ENCODE peak calls at places on chromosomes 12 and 14, in eight cellular contexts. One of them, this sample, is unnamed.
A peak's percentile ranks its signal among the peaks of the same experiment; 100 is the strongest.

GRCh38 chr14:32200368-32201195 is 1.3 kb upstream of the RNU6-7 start:
- DNase-seq in A549: no peak
- DNase-seq in tibial nerve: no peak
- DNase-seq in stomach: no peak
- DNase-seq in HepG2: no peak
- DNase-seq in GM12878: no peak
- DNase-seq in suprapubic skin: no peak
- DNase-seq in transverse colon: no peak
- DNase-seq in this sample: no peak

GRCh38 chr14:101002738-101003137 is 99.2 kb upstream of the RTL1 start:
- DNase-seq in A549: no peak
- DNase-seq in tibial nerve: no peak
- DNase-seq in stomach: no peak
- DNase-seq in HepG2: no peak
- DNase-seq in GM12878: no peak
- DNase-seq in suprapubic skin: no peak
- DNase-seq in transverse colon: no peak
- DNase-seq in this sample: no peak

GRCh38 chr14:51859136-51859535 is 1.3 kb upstream of the GNG2 start:
- DNase-seq in A549: no peak
- DNase-seq in tibial nerve: no peak
- DNase-seq in stomach: no peak
- DNase-seq in HepG2: no peak
- DNase-seq in GM12878: no peak
- DNase-seq in suprapubic skin: no peak
- DNase-seq in transverse colon: no peak
- DNase-seq in this sample: no peak

GRCh38 chr14:22918519-22918808 is 485 bp downstream of the RBM23 start:
- DNase-seq in A549: no peak
- DNase-seq in tibial nerve: no peak
- DNase-seq in stomach: no peak
- DNase-seq in HepG2: no peak
- DNase-seq in GM12878: peak; percentile 17
- DNase-seq in suprapubic skin: peak; percentile 70
- DNase-seq in transverse colon: no peak
- DNase-seq in this sample: no peak

GRCh38 chr12:72365151-72365550 is 93.0 kb downstream of the TRHDE start:
- DNase-seq in A549: no peak
- DNase-seq in tibial nerve: no peak
- DNase-seq in stomach: no peak
- DNase-seq in HepG2: no peak
- DNase-seq in GM12878: no peak
- DNase-seq in suprapubic skin: no peak
- DNase-seq in transverse colon: no peak
- DNase-seq in this sample: no peak

GRCh38 chr12:104177336-104177662 is 38.3 kb upstream of the TXNRD1 start:
- DNase-seq in A549: no peak
- DNase-seq in tibial nerve: no peak
- DNase-seq in stomach: no peak
- DNase-seq in HepG2: no peak
- DNase-seq in GM12878: no peak
- DNase-seq in suprapubic skin: no peak
- DNase-seq in transverse colon: no peak
- DNase-seq in this sample: no peak

GRCh38 chr14:64645220-64645891 is 58.9 kb upstream of the PLEKHG3 start:
- DNase-seq in A549: peak; percentile 94
- DNase-seq in tibial nerve: no peak
- DNase-seq in stomach: no peak
- DNase-seq in HepG2: peak; percentile 24
- DNase-seq in GM12878: no peak
- DNase-seq in suprapubic skin: no peak
- DNase-seq in transverse colon: no peak
- DNase-seq in this sample: peak; percentile 30

GRCh38 chr14:101982621-101983020 is 18.2 kb downstream of the DYNC1H1 start:
- DNase-seq in A549: no peak
- DNase-seq in tibial nerve: no peak
- DNase-seq in stomach: no peak
- DNase-seq in HepG2: no peak
- DNase-seq in GM12878: no peak
- DNase-seq in suprapubic skin: no peak
- DNase-seq in transverse colon: no peak
- DNase-seq in this sample: no peak

GRCh38 chr12:95959107-95959506 is 16.0 kb downstream of the AMDHD1 start:
- DNase-seq in A549: peak; percentile 66
- DNase-seq in tibial nerve: no peak
- DNase-seq in stomach: no peak
- DNase-seq in HepG2: peak; percentile 59
- DNase-seq in GM12878: no peak
- DNase-seq in suprapubic skin: no peak
- DNase-seq in transverse colon: no peak
- DNase-seq in this sample: no peak

GRCh38 chr14:89013698-89014569 is 189.5 kb downstream of the TTC8 start:
- DNase-seq in A549: no peak
- DNase-seq in tibial nerve: no peak
- DNase-seq in stomach: no peak
- DNase-seq in HepG2: no peak
- DNase-seq in GM12878: no peak
- DNase-seq in suprapubic skin: no peak
- DNase-seq in transverse colon: no peak
- DNase-seq in this sample: no peak

GRCh38 chr14:68981539-68981976 is 2.5 kb upstream of the ACTN1 start:
- DNase-seq in A549: no peak
- DNase-seq in tibial nerve: no peak
- DNase-seq in stomach: no peak
- DNase-seq in HepG2: no peak
- DNase-seq in GM12878: no peak
- DNase-seq in suprapubic skin: no peak
- DNase-seq in transverse colon: no peak
- DNase-seq in this sample: no peak

GRCh38 chr12:23204933-23205778 is 580.2 kb downstream of the ETNK1 start:
- DNase-seq in A549: peak; percentile 57
- DNase-seq in tibial nerve: no peak
- DNase-seq in stomach: no peak
- DNase-seq in HepG2: peak; percentile 54
- DNase-seq in GM12878: peak; percentile 27
- DNase-seq in suprapubic skin: no peak
- DNase-seq in transverse colon: no peak
- DNase-seq in this sample: no peak

GRCh38 chr12:49883065-49883464 is 20.6 kb downstream of the FAIM2 start:
- DNase-seq in A549: no peak
- DNase-seq in tibial nerve: no peak
- DNase-seq in stomach: no peak
- DNase-seq in HepG2: no peak
- DNase-seq in GM12878: no peak
- DNase-seq in suprapubic skin: no peak
- DNase-seq in transverse colon: no peak
- DNase-seq in this sample: peak; percentile 3

GRCh38 chr12:47819902-47820630 is at the start of gene HDAC7:
- DNase-seq in A549: peak; percentile 86
- DNase-seq in tibial nerve: peak; percentile 77
- DNase-seq in stomach: peak; percentile 84
- DNase-seq in HepG2: peak; percentile 62
- DNase-seq in GM12878: no peak
- DNase-seq in suprapubic skin: peak; percentile 93
- DNase-seq in transverse colon: peak; percentile 85
- DNase-seq in this sample: peak; percentile 92

GRCh38 chr12:116015525-116015924 is 262.0 kb downstream of the MED13L start:
- DNase-seq in A549: peak; percentile 52
- DNase-seq in tibial nerve: no peak
- DNase-seq in stomach: no peak
- DNase-seq in HepG2: peak; percentile 21
- DNase-seq in GM12878: no peak
- DNase-seq in suprapubic skin: no peak
- DNase-seq in transverse colon: no peak
- DNase-seq in this sample: no peak

GRCh38 chr12:39348523-39348922 is 94.4 kb downstream of the KIF21A start:
- DNase-seq in A549: no peak
- DNase-seq in tibial nerve: no peak
- DNase-seq in stomach: no peak
- DNase-seq in HepG2: no peak
- DNase-seq in GM12878: no peak
- DNase-seq in suprapubic skin: no peak
- DNase-seq in transverse colon: no peak
- DNase-seq in this sample: no peak

GRCh38 chr12:12630850-12631249 is 19.2 kb downstream of the CREBL2 start:
- DNase-seq in A549: no peak
- DNase-seq in tibial nerve: no peak
- DNase-seq in stomach: no peak
- DNase-seq in HepG2: no peak
- DNase-seq in GM12878: no peak
- DNase-seq in suprapubic skin: no peak
- DNase-seq in transverse colon: no peak
- DNase-seq in this sample: no peak

GRCh38 chr12:12624479-12625120 is 12.9 kb downstream of the CREBL2 start:
- DNase-seq in A549: no peak
- DNase-seq in tibial nerve: no peak
- DNase-seq in stomach: no peak
- DNase-seq in HepG2: peak; percentile 63
- DNase-seq in GM12878: no peak
- DNase-seq in suprapubic skin: no peak
- DNase-seq in transverse colon: no peak
- DNase-seq in this sample: no peak

GRCh38 chr12:12627308-12627827 is 15.7 kb downstream of the CREBL2 start:
- DNase-seq in A549: no peak
- DNase-seq in tibial nerve: no peak
- DNase-seq in stomach: no peak
- DNase-seq in HepG2: no peak
- DNase-seq in GM12878: no peak
- DNase-seq in suprapubic skin: no peak
- DNase-seq in transverse colon: no peak
- DNase-seq in this sample: no peak

GRCh38 chr12:12626471-12626870 is 14.8 kb downstream of the CREBL2 start:
- DNase-seq in A549: no peak
- DNase-seq in tibial nerve: no peak
- DNase-seq in stomach: no peak
- DNase-seq in HepG2: no peak
- DNase-seq in GM12878: no peak
- DNase-seq in suprapubic skin: no peak
- DNase-seq in transverse colon: no peak
- DNase-seq in this sample: no peak

DNA sequence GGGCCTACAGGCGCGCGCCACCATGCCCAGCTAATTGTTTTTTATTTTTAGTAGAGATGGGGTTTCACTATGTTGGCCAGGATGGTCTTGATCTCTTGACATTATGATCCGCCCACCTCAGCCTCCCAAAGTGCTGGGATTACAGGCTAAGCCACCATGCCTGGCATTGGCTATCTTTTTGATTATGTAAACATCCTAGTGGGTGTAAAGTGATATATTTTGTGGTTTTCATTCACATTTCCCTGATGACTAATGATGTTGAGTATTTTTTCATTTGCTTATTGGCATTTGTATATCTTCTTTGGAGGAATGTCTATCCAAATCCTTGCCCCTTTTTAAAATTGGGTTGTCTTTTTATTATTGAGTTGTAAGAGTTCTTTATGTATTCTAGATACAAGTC is 16.3 kb downstream of the CREBL2 start:
- DNase-seq in A549: no peak
- DNase-seq in tibial nerve: no peak
- DNase-seq in stomach: no peak
- DNase-seq in HepG2: no peak
- DNase-seq in GM12878: no peak
- DNase-seq in suprapubic skin: no peak
- DNase-seq in transverse colon: no peak
- DNase-seq in this sample: no peak
- TF ChIP-seq EP300 in A549: no peak
- TF ChIP-seq EP300 in tibial nerve: no peak
- TF ChIP-seq EP300 in stomach: no peak
- TF ChIP-seq EP300 in HepG2: no peak
- TF ChIP-seq EP300 in GM12878: no peak
- TF ChIP-seq EP300 in suprapubic skin: no peak
- TF ChIP-seq EP300 in transverse colon: no peak
- TF ChIP-seq EP300 in this sample: no peak

DNA sequence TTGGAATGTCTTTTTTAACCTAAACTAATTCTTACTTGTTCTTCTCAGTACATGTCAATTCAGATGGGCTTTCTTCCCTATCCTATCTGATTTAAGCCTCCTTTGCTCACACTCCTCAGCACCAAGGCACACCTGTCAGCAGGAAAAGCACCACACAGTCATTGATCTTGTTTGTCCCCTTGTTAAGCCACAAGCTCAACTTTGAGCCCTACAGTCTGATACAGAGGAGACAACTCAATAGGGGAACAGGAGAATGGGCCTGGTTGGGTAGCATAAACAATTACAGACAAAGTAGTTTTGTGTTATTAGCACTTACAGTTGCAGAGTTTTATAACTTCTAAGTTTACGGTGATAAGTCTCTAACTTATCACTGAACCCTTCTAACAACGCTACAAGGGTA is 29.5 kb upstream of the SYCP3 start:
- DNase-seq in A549: no peak
- DNase-seq in tibial nerve: no peak
- DNase-seq in stomach: no peak
- DNase-seq in HepG2: peak; percentile 45
- DNase-seq in GM12878: no peak
- DNase-seq in suprapubic skin: no peak
- DNase-seq in transverse colon: no peak
- DNase-seq in this sample: no peak
- TF ChIP-seq POLR2A in A549: no peak
- TF ChIP-seq POLR2A in tibial nerve: no peak
- TF ChIP-seq POLR2A in stomach: no peak
- TF ChIP-seq POLR2A in HepG2: no peak
- TF ChIP-seq POLR2A in GM12878: no peak
- TF ChIP-seq POLR2A in suprapubic skin: no peak
- TF ChIP-seq POLR2A in transverse colon: no peak
- TF ChIP-seq POLR2A in this sample: no peak

GRCh38 chr12:9133243-9133938 is 17.7 kb upstream of the A2M start:
- DNase-seq in A549: no peak
- DNase-seq in tibial nerve: no peak
- DNase-seq in stomach: no peak
- DNase-seq in HepG2: no peak
- DNase-seq in GM12878: no peak
- DNase-seq in suprapubic skin: no peak
- DNase-seq in transverse colon: no peak
- DNase-seq in this sample: no peak
- H3K4me1 ChIP-seq in A549: no peaks in the 10 kb centered on the region
- H3K4me1 ChIP-seq in tibial nerve: no peaks in the 10 kb centered on the region
- H3K4me1 ChIP-seq in stomach: no peaks in the 10 kb centered on the region
- H3K4me1 ChIP-seq in HepG2: peaks cover 84% of the 10 kb centered on the region
- H3K4me1 ChIP-seq in GM12878: no peaks in the 10 kb centered on the region
- H3K4me1 ChIP-seq in suprapubic skin: no peaks in the 10 kb centered on the region
- H3K4me1 ChIP-seq in transverse colon: no peaks in the 10 kb centered on the region
- H3K4me1 ChIP-seq in this sample: no peaks in the 10 kb centered on the region

GRCh38 chr12:100489326-100489725 is 15.7 kb downstream of the NR1H4 start:
- DNase-seq in A549: no peak
- DNase-seq in tibial nerve: no peak
- DNase-seq in stomach: no peak
- DNase-seq in HepG2: no peak
- DNase-seq in GM12878: no peak
- DNase-seq in suprapubic skin: no peak
- DNase-seq in transverse colon: no peak
- DNase-seq in this sample: no peak

GRCh38 chr12:100484891-100485511 is 11.3 kb downstream of the NR1H4 start:
- DNase-seq in A549: no peak
- DNase-seq in tibial nerve: no peak
- DNase-seq in stomach: no peak
- DNase-seq in HepG2: no peak
- DNase-seq in GM12878: no peak
- DNase-seq in suprapubic skin: no peak
- DNase-seq in transverse colon: no peak
- DNase-seq in this sample: no peak

GRCh38 chr12:100481021-100481420 is 7.4 kb downstream of the NR1H4 start:
- DNase-seq in A549: no peak
- DNase-seq in tibial nerve: no peak
- DNase-seq in stomach: no peak
- DNase-seq in HepG2: no peak
- DNase-seq in GM12878: no peak
- DNase-seq in suprapubic skin: no peak
- DNase-seq in transverse colon: no peak
- DNase-seq in this sample: no peak

GRCh38 chr12:100484178-100484886 is 10.7 kb downstream of the NR1H4 start:
- DNase-seq in A549: no peak
- DNase-seq in tibial nerve: no peak
- DNase-seq in stomach: no peak
- DNase-seq in HepG2: peak; percentile 47
- DNase-seq in GM12878: no peak
- DNase-seq in suprapubic skin: no peak
- DNase-seq in transverse colon: no peak
- DNase-seq in this sample: no peak
- TF ChIP-seq EP300 in A549: no peak
- TF ChIP-seq EP300 in tibial nerve: no peak
- TF ChIP-seq EP300 in stomach: no peak
- TF ChIP-seq EP300 in HepG2: no peak
- TF ChIP-seq EP300 in GM12878: no peak
- TF ChIP-seq EP300 in suprapubic skin: no peak
- TF ChIP-seq EP300 in transverse colon: no peak
- TF ChIP-seq EP300 in this sample: no peak

This sample was measured in ovary.